ENCODE peak calls at places on chromosome 17, in nine cellular contexts. Y is Peyer's patch; J is activated T-helper 1 cell treated with Interleukin-2 at 50 U/mL for 16 hours; E is EL; W is ascending aorta; I is AG04450; T is AG08395; G is activated naive CD8-positive, alpha-beta T cell treated with anti-CD3 and anti-CD28 coated beads, Interleukin-2, amount 10 ng/mL, durations not matched to agents 7 days and 5 days; F is GM19239. O is an unnamed sample.

GRCh38 chr17:66098040-66098439 is 93.9 kb downstream of the CEP112 start:
- DNase-seq in T (no peak), W (no peak), J (no peak), G (no peak), Y (no peak), F (no peak), E (peak; percentile 44), I (no peak), O (no peak)

GRCh38 chr17:42531455-42532354 is 4.3 kb upstream of the NAGLU start:
- DNase-seq in Y (peak; percentile 68), G (peak; percentile 72), J (peak; percentile 43), E (peak; percentile 59), I (no peak), W (peak; percentile 84), T (peak; percentile 41), F (no peak), O (peak; percentile 93)

GRCh38 chr17:83114706-83115105 is 35.3 kb downstream of the METRNL start:
- DNase-seq in J (no peak), F (no peak), W (no peak), T (no peak), G (no peak), E (no peak), Y (no peak), I (no peak), O (no peak)

GRCh38 chr17:14325618-14326167 is 24.8 kb downstream of the HS3ST3B1 start:
- DNase-seq in G (no peak), T (no peak), F (no peak), E (no peak), W (no peak), I (no peak), Y (no peak), J (no peak), O (no peak)

GRCh38 chr17:57679906-57680695 is 65.0 kb downstream of the CCDC182 start:
- DNase-seq in F (no peak), Y (no peak), W (peak; percentile 24), I (no peak), T (no peak), G (no peak), E (no peak), J (no peak), O (no peak)

GRCh38 chr17:49290690-49291326 is 60.2 kb upstream of the PHOSPHO1 start:
- DNase-seq in F (no peak), I (no peak), E (peak; percentile 33), W (no peak), G (no peak), T (peak; percentile 70), Y (no peak), J (no peak), O (peak; percentile 29)

GRCh38 chr17:50076591-50077235 is 18.4 kb upstream of the PDK2 start:
- DNase-seq in J (no peak), T (no peak), F (no peak), E (no peak), W (no peak), I (no peak), Y (no peak), G (no peak), O (peak; percentile 16)

GRCh38 chr17:56629450-56630187 is 36.1 kb downstream of the NOG start:
- DNase-seq in W (no peak), T (peak; percentile 81), I (peak; percentile 7), Y (no peak), F (no peak), E (peak; percentile 53), J (no peak), G (no peak), O (peak; percentile 87)

GRCh38 chr17:66727634-66728570 is 107.0 kb upstream of the CACNG5 start:
- DNase-seq in E (peak; percentile 37), Y (no peak), I (no peak), G (peak; percentile 57), T (peak; percentile 71), J (no peak), F (peak; percentile 53), W (no peak), O (peak; percentile 84)

GRCh38 chr17:75046583-75047289 is at the start of the genes ATP5PD and KCTD2:
- DNase-seq in E (peak; percentile 98), Y (peak; percentile 91), I (peak; percentile 90), J (peak; percentile 94), W (peak; percentile 98), G (peak; percentile 93), F (peak; percentile 98), T (peak; percentile 98), O (peak; percentile 99)

GRCh38 chr17:73909156-73909555 is 264.9 kb upstream of the SDK2 start:
- DNase-seq in Y (no peak), E (no peak), I (no peak), T (no peak), J (no peak), G (no peak), F (no peak), W (no peak), O (no peak)

GRCh38 chr17:33200587-33200986 is 92.5 kb downstream of the ASIC2 start:
- DNase-seq in E (peak; percentile 2), Y (no peak), T (peak; percentile 25), G (no peak), W (no peak), I (no peak), F (no peak), J (no peak), O (peak; percentile 92)

GRCh38 chr17:63697341-63698286 is 2.3 kb downstream of the LIMD2 start:
- DNase-seq in G (peak; percentile 85), E (peak; percentile 36), Y (peak; percentile 87), T (peak; percentile 42), I (no peak), W (peak; percentile 76), J (peak; percentile 69), F (peak; percentile 63), O (peak; percentile 73)

GRCh38 chr17:37605813-37606505 is 3.3 kb downstream of the SYNRG start:
- DNase-seq in E (peak; percentile 83), I (no peak), G (peak; percentile 37), J (peak; percentile 17), T (no peak), F (no peak), W (no peak), Y (peak; percentile 68), O (no peak)

O was measured in mesendoderm.